ENCODE peak calls at places on chromosomes 3 and 15, in five cellular contexts. One of them, this sample, is unnamed.

GRCh38 chr3:121436074-121436473 is 109.7 kb downstream of the POLQ start:
- DNase-seq in astrocyte of the spinal cord: no peak
- DNase-seq in AG09309: no peak
- DNase-seq in astrocyte: no peak
- DNase-seq in foreskin fibroblast: no peak
- DNase-seq in this sample: no peak

GRCh38 chr3:60497922-60498321 is 753.3 kb downstream of the FHIT start:
- DNase-seq in astrocyte of the spinal cord: no peak
- DNase-seq in AG09309: no peak
- DNase-seq in astrocyte: no peak
- DNase-seq in foreskin fibroblast: no peak
- DNase-seq in this sample: no peak

GRCh38 chr3:192812736-192813383 is 85.5 kb upstream of the FGF12 start:
- DNase-seq in astrocyte of the spinal cord: peak; percentile 77
- DNase-seq in AG09309: peak; percentile 43
- DNase-seq in astrocyte: no peak
- DNase-seq in foreskin fibroblast: peak; percentile 52
- DNase-seq in this sample: peak; percentile 83

GRCh38 chr15:69703495-69704187 is 251.0 kb downstream of the RPLP1 start:
- DNase-seq in astrocyte of the spinal cord: peak; percentile 29
- DNase-seq in AG09309: no peak
- DNase-seq in astrocyte: peak; percentile 80
- DNase-seq in foreskin fibroblast: no peak
- DNase-seq in this sample: peak; percentile 13

GRCh38 chr15:58438956-58439355 is 7.2 kb downstream of the LIPC start:
- DNase-seq in astrocyte of the spinal cord: peak; percentile 31
- DNase-seq in AG09309: peak; percentile 16
- DNase-seq in astrocyte: peak; percentile 37
- DNase-seq in foreskin fibroblast: no peak
- DNase-seq in this sample: peak; percentile 72

GRCh38 chr3:144662729-144663128 is 691.1 kb downstream of the DIPK2A start:
- DNase-seq in astrocyte of the spinal cord: no peak
- DNase-seq in AG09309: no peak
- DNase-seq in astrocyte: no peak
- DNase-seq in foreskin fibroblast: no peak
- DNase-seq in this sample: no peak

GRCh38 chr3:175919133-175919532 is 1060.0 kb downstream of the NAALADL2 start:
- DNase-seq in astrocyte of the spinal cord: no peak
- DNase-seq in AG09309: no peak
- DNase-seq in astrocyte: no peak
- DNase-seq in foreskin fibroblast: no peak
- DNase-seq in this sample: no peak

GRCh38 chr3:114878119-114878839 is 268.8 kb downstream of the ZBTB20 start:
- DNase-seq in astrocyte of the spinal cord: peak; percentile 51
- DNase-seq in AG09309: no peak
- DNase-seq in astrocyte: peak; percentile 66
- DNase-seq in foreskin fibroblast: peak; percentile 40
- DNase-seq in this sample: no peak

GRCh38 chr3:89171681-89172080 is 64.3 kb downstream of the EPHA3 start:
- DNase-seq in astrocyte of the spinal cord: no peak
- DNase-seq in AG09309: no peak
- DNase-seq in astrocyte: peak; percentile 6
- DNase-seq in foreskin fibroblast: no peak
- DNase-seq in this sample: no peak

GRCh38 chr15:74960286-74960685 is 3.7 kb upstream of the RPP25 start:
- DNase-seq in astrocyte of the spinal cord: no peak
- DNase-seq in AG09309: no peak
- DNase-seq in astrocyte: no peak
- DNase-seq in foreskin fibroblast: no peak
- DNase-seq in this sample: no peak

GRCh38 chr15:70362911-70363310 is 265.2 kb upstream of the TLE3 start:
- DNase-seq in astrocyte of the spinal cord: peak; percentile 22
- DNase-seq in AG09309: no peak
- DNase-seq in astrocyte: peak; percentile 10
- DNase-seq in foreskin fibroblast: no peak
- DNase-seq in this sample: peak; percentile 68

GRCh38 chr3:103393395-103394186 is 958.8 kb downstream of the ZPLD1 start:
- DNase-seq in astrocyte of the spinal cord: peak; percentile 39
- DNase-seq in AG09309: no peak
- DNase-seq in astrocyte: peak; percentile 61
- DNase-seq in foreskin fibroblast: peak; percentile 3
- DNase-seq in this sample: no peak

GRCh38 chr3:186021673-186022362 is 84.0 kb upstream of the TRA2B start:
- DNase-seq in astrocyte of the spinal cord: peak; percentile 92
- DNase-seq in AG09309: peak; percentile 86
- DNase-seq in astrocyte: peak; percentile 93
- DNase-seq in foreskin fibroblast: peak; percentile 89
- DNase-seq in this sample: peak; percentile 80

GRCh38 chr3:186022931-186023330 is 85.1 kb upstream of the TRA2B start:
- DNase-seq in astrocyte of the spinal cord: no peak
- DNase-seq in AG09309: no peak
- DNase-seq in astrocyte: no peak
- DNase-seq in foreskin fibroblast: no peak
- DNase-seq in this sample: no peak

GRCh38 chr3:186025161-186025560 is 83.7 kb downstream of the ETV5 start:
- DNase-seq in astrocyte of the spinal cord: peak; percentile 81
- DNase-seq in AG09309: no peak
- DNase-seq in astrocyte: peak; percentile 78
- DNase-seq in foreskin fibroblast: peak; percentile 80
- DNase-seq in this sample: peak; percentile 50

GRCh38 chr3:186024210-186024609 is 84.7 kb downstream of the ETV5 start:
- DNase-seq in astrocyte of the spinal cord: peak; percentile 3
- DNase-seq in AG09309: no peak
- DNase-seq in astrocyte: peak; percentile 18
- DNase-seq in foreskin fibroblast: peak; percentile 28
- DNase-seq in this sample: peak; percentile 22
- H3K4me3 ChIP-seq in astrocyte of the spinal cord: no peak overlapping the region
- H3K4me3 ChIP-seq in AG09309: no peak overlapping the region
- H3K4me3 ChIP-seq in astrocyte: no peak overlapping the region
- H3K4me3 ChIP-seq in foreskin fibroblast: peak overlapping the region; percentile 10
- H3K4me3 ChIP-seq in this sample: peak overlapping the region; percentile 13

DNA sequence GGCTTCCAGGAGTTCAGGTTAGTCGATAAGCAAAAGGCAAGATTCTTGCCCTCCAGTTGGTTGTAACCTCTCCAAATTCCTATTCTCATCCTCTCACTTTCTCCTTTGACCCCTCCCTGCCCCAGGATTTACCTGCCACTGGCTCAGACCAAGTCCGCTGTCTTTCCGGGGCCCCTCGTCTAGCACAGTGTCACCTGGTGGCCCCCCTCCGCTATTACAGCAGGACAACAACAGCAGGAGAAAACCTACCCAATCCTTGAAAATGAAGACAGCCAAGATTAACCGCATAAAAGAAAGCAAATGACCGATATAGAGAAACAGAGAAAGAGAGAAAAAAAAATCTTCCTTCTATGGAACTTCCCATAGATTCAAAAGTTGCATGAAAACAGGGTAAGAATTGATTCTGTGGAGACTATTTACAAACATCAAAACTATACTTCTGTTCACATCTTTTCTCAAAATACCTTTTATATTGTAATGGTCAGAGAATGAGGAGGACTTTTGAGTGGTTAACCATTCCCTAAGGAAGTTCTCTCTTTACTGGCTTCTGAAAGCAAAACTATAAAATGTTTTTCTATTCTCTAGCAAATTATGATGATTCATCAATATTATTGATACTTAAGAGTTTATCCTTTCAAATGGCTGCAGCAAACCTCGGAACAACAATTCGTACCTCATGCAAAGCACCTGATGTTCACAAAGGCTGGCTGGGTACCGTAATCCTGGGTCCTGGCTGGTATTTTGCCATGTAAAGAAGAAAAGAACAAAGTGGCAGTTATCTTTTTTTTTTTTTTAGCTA is 10.0 kb upstream of the ST8SIA2 start:
- DNase-seq in astrocyte of the spinal cord: no peak
- DNase-seq in AG09309: no peak
- DNase-seq in astrocyte: no peak
- DNase-seq in foreskin fibroblast: no peak
- DNase-seq in this sample: peak; percentile 13
- TF ChIP-seq CTCF in astrocyte of the spinal cord: peak; percentile 84
- TF ChIP-seq CTCF in AG09309: peak; percentile 70
- TF ChIP-seq CTCF in astrocyte: peak; percentile 61
- TF ChIP-seq CTCF in foreskin fibroblast: peak; percentile 64
- TF ChIP-seq CTCF in this sample: peak; percentile 72

DNA sequence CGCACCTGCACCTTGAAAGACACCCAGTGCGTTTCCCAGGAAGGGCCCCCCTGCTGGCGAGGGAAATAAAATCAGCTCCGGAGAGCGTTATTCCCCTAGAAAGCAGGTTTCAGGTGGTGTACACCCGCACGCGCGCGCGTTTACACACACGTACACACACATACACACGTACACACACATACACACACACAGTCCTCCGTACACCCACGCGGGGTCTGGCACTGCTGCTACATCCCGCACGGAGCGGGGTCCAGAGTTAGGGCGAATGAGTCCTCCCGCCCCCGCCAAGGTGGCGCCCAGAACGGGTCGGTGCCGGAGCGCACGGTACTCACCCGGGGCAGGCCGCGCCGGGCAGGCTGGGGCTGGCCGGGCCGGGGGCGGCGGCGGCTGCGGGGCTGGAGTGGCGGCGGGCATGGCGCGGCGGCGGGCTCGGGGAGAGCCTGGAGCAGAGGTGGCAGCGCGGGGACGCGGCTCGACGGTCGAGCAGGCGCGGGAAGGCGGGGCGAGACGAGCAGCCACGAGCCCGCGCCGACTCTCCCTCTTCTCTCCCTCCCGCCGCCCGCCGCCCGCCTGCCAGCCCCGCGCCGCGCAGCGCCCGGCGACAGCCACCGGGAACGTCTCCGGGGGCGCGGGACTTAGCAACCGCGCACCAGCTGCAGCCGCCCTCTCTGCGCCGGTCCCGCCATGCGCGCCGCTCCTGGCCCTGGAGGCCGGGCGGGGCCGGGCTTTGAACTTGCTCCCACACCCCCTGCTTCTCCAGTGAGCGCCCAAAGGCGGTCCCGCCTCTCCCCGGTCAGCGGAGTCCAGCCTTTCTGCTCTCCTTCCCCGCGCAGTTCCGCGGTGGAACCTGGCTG is at the start of gene DCLK3:
- DNase-seq in astrocyte of the spinal cord: no peak
- DNase-seq in AG09309: no peak
- DNase-seq in astrocyte: no peak
- DNase-seq in foreskin fibroblast: no peak
- DNase-seq in this sample: no peak
- H3K4me3 ChIP-seq in astrocyte of the spinal cord: no peak within 1 kb of the TSS
- H3K4me3 ChIP-seq in AG09309: no peak within 1 kb of the TSS
- H3K4me3 ChIP-seq in astrocyte: peak within 1 kb of the TSS; percentile 17
- H3K4me3 ChIP-seq in foreskin fibroblast: no peak within 1 kb of the TSS
- H3K4me3 ChIP-seq in this sample: no peak within 1 kb of the TSS

DNA sequence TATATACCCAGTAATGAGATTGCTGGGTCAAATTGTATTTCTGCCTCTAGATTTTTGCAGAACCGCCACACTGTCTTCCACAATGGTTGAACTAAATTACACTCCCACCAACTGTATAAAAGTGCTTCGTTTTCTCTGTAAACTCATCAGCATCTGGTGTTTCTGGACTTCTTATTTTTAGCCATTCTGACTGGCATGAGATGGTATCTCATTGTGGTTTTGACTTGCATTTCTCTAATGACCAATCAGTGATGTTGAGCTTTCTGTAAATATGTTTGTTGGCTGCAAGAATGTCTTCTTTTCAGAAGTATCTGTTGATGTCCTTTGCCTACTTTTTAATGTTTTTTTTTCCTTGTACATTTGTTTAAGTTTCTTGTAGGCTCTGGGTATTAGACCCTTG is 182.9 kb upstream of the TRIM42 start:
- DNase-seq in astrocyte of the spinal cord: no peak
- DNase-seq in AG09309: no peak
- DNase-seq in astrocyte: no peak
- DNase-seq in foreskin fibroblast: no peak
- DNase-seq in this sample: no peak
- TF ChIP-seq CTCF in astrocyte of the spinal cord: no peak
- TF ChIP-seq CTCF in AG09309: no peak
- TF ChIP-seq CTCF in astrocyte: no peak
- TF ChIP-seq CTCF in foreskin fibroblast: no peak
- TF ChIP-seq CTCF in this sample: no peak

GRCh38 chr15:35019401-35020327 is 31.6 kb upstream of the ZNF770 start:
- DNase-seq in astrocyte of the spinal cord: no peak
- DNase-seq in AG09309: no peak
- DNase-seq in astrocyte: peak; percentile 11
- DNase-seq in foreskin fibroblast: no peak
- DNase-seq in this sample: peak; percentile 49
- H3K4me3 ChIP-seq in astrocyte of the spinal cord: no peak overlapping the region
- H3K4me3 ChIP-seq in AG09309: no peak overlapping the region
- H3K4me3 ChIP-seq in astrocyte: no peak overlapping the region
- H3K4me3 ChIP-seq in foreskin fibroblast: peak overlapping the region; percentile 24
- H3K4me3 ChIP-seq in this sample: no peak overlapping the region

This sample was measured in fibroblast of pulmonary artery.